ENCODE peak calls at places on chromosomes 7 and 10, in four cellular contexts. Y is thoracic aorta, P is neural progenitor cell, B is cardiac muscle cell. I is an unnamed sample.
A peak's percentile ranks its signal among the peaks of the same experiment; 100 is the strongest.

GRCh38 chr10:95511314-95511713 is 49.9 kb downstream of the SORBS1 start:
- DNase-seq in Y (no peak), B (no peak), P (no peak), I (no peak)

GRCh38 chr7:105035349-105035748 is 21.3 kb downstream of the KMT2E start:
- DNase-seq in Y (no peak), P (no peak), B (no peak), I (no peak)

GRCh38 chr7:98301693-98302470 is 20.4 kb downstream of the BRI3 start:
- DNase-seq in Y (no peak), B (no peak), P (no peak), I (no peak)

GRCh38 chr10:28722065-28722803 is 44.9 kb downstream of the BAMBI start:
- DNase-seq in Y (no peak), B (peak; percentile 67), P (peak; percentile 60), I (peak; percentile 68)

GRCh38 chr10:110067960-110068770 is 60.4 kb downstream of the ADD3 start:
- DNase-seq in P (peak; percentile 26), B (peak; percentile 53), Y (no peak), I (no peak)

GRCh38 chr7:91285966-91286365 is 21.7 kb downstream of the FZD1 start:
- DNase-seq in P (no peak), Y (no peak), B (no peak), I (no peak)

GRCh38 chr7:44282601-44283171 is 42.7 kb downstream of the CAMK2B start:
- DNase-seq in Y (no peak), B (no peak), P (no peak), I (peak; percentile 7)

GRCh38 chr10:63467833-63468232 is 2.1 kb upstream of the JMJD1C start:
- DNase-seq in B (peak; percentile 29), Y (no peak), P (no peak), I (no peak)

GRCh38 chr7:7772385-7772784 is 54.0 kb upstream of the RPA3 start:
- DNase-seq in Y (no peak), B (no peak), P (no peak), I (no peak)

GRCh38 chr10:68784476-68784875 is 42.9 kb upstream of the STOX1 start:
- DNase-seq in B (peak; percentile 16), P (no peak), Y (no peak), I (no peak)

GRCh38 chr10:79242620-79243152 is 104.6 kb upstream of the PPIF start:
- DNase-seq in Y (no peak), B (peak; percentile 72), P (peak; percentile 88), I (peak; percentile 57)

I was measured in WTC11.